ENCODE peak calls at places on chromosomes 6 and 20, in five cellular contexts. W is H9, A is IMR-90, G is H1, X is mesenchymal stem cell. P is an unnamed sample.

GRCh38 chr20:44721785-44722054 is 6.6 kb downstream of the CCN5 start:
- DNase-seq in W (no peak), A (no peak), G (no peak), X (no peak), P (no peak)

GRCh38 chr6:108091288-108091687 is 16.7 kb upstream of the OSTM1 start:
- DNase-seq in W (no peak), A (no peak), G (no peak), X (no peak), P (no peak)

GRCh38 chr6:143408787-143409162 is 41.7 kb downstream of the ADAT2 start:
- DNase-seq in W (no peak), A (no peak), G (no peak), X (no peak), P (no peak)

GRCh38 chr6:52573295-52573694 is 3.6 kb downstream of the TRAM2 start:
- DNase-seq in W (no peak), A (no peak), G (no peak), X (peak), P (peak)

GRCh38 chr6:20605061-20605460 is 70.8 kb downstream of the CDKAL1 start:
- DNase-seq in W (no peak), A (no peak), G (no peak), X (no peak), P (no peak)

GRCh38 chr6:128305228-128305627 is 215.2 kb downstream of the PTPRK start:
- DNase-seq in W (no peak), A (peak), G (no peak), X (peak), P (no peak)

GRCh38 chr6:28756555-28756918 is 167.2 kb downstream of the TRIM27 start:
- DNase-seq in W (no peak), A (no peak), G (no peak), X (no peak), P (no peak)

GRCh38 chr20:20603339-20603990 is 109.0 kb downstream of the RALGAPA2 start:
- DNase-seq in W (no peak), A (no peak), G (no peak), X (no peak), P (no peak)

GRCh38 chr6:69820438-69820837 is 23.6 kb upstream of the LMBRD1 start:
- DNase-seq in W (no peak), A (no peak), G (no peak), X (no peak), P (no peak)

GRCh38 chr20:8019178-8019997 is at the start of gene TMX4:
- DNase-seq in W (peak), A (peak), G (peak), X (peak), P (peak)

GRCh38 chr20:50578061-50578777 is 68.0 kb downstream of the PTPN1 start:
- DNase-seq in W (no peak), A (no peak), G (no peak), X (no peak), P (no peak)

GRCh38 chr6:122428781-122429180 is 29.3 kb downstream of the HSF2 start:
- DNase-seq in W (no peak), A (no peak), G (no peak), X (no peak), P (no peak)

GRCh38 chr20:52004720-52005119 is 186.9 kb downstream of the ZFP64 start:
- DNase-seq in W (no peak), A (peak), G (no peak), X (peak), P (no peak)

GRCh38 chr6:7169296-7169721 is 61.5 kb downstream of the RREB1 start:
- DNase-seq in W (no peak), A (no peak), G (peak), X (no peak), P (no peak)

GRCh38 chr6:43669050-43669921 is 18.3 kb downstream of the MRPS18A start:
- DNase-seq in W (peak), A (peak), G (no peak), X (peak), P (no peak)

GRCh38 chr6:7176208-7176607 is 68.4 kb downstream of the RREB1 start:
- DNase-seq in W (peak), A (no peak), G (no peak), X (no peak), P (no peak)

GRCh38 chr6:36657942-36658544 is 20.5 kb upstream of the CDKN1A start:
- DNase-seq in W (no peak), A (peak), G (no peak), X (peak), P (no peak)

GRCh38 chr6:16305246-16305725 is 66.9 kb downstream of the GMPR start:
- DNase-seq in W (no peak), A (no peak), G (no peak), X (peak), P (no peak)

GRCh38 chr6:145199961-145200360 is 535.4 kb downstream of the EPM2A start:
- DNase-seq in W (no peak), A (peak), G (no peak), X (peak), P (no peak)

GRCh38 chr6:165991341-165991740 is 176.3 kb downstream of the TBXT start:
- DNase-seq in W (no peak), A (no peak), G (no peak), X (no peak), P (no peak)

GRCh38 chr20:58021481-58021880 is 207.0 kb downstream of the ANKRD60 start:
- DNase-seq in W (peak), A (no peak), G (peak), X (no peak), P (no peak)

GRCh38 chr6:136956590-136957573 is 34.8 kb downstream of the SLC35D3 start:
- DNase-seq in W (peak), A (no peak), G (peak), X (peak), P (peak)

GRCh38 chr6:168045141-168045691 is 33.8 kb downstream of the FRMD1 start:
- DNase-seq in W (peak), A (no peak), G (no peak), X (no peak), P (no peak)

GRCh38 chr6:73665686-73666319 is 12.0 kb upstream of the SLC17A5 start:
- DNase-seq in W (no peak), A (peak), G (no peak), X (peak), P (no peak)

GRCh38 chr6:139330841-139331500 is 39.2 kb upstream of the TXLNB start:
- DNase-seq in W (no peak), A (peak), G (no peak), X (no peak), P (no peak)

GRCh38 chr6:169096326-169096882 is 157.2 kb downstream of the THBS2 start:
- DNase-seq in W (no peak), A (no peak), G (no peak), X (no peak), P (no peak)

GRCh38 chr6:96227135-96227534 is 211.4 kb downstream of the FUT9 start:
- DNase-seq in W (no peak), A (no peak), G (no peak), X (no peak), P (no peak)

GRCh38 chr6:127051571-127052260 is 66.8 kb upstream of the RSPO3 start:
- DNase-seq in W (no peak), A (peak), G (no peak), X (peak), P (no peak)

GRCh38 chr6:127058936-127059335 is 59.5 kb upstream of the RSPO3 start:
- DNase-seq in W (no peak), A (no peak), G (no peak), X (no peak), P (no peak)

GRCh38 chr6:127058027-127058426 is 60.4 kb upstream of the RSPO3 start:
- DNase-seq in W (no peak), A (peak), G (no peak), X (peak), P (no peak)

GRCh38 chr6:127053032-127053908 is 65.2 kb upstream of the RSPO3 start:
- DNase-seq in W (no peak), A (peak), G (no peak), X (peak), P (no peak)
- H2BK15ac ChIP-seq in W (no peak), A (peak), G (no peak), X (no peak), P (no peak)

DNA sequence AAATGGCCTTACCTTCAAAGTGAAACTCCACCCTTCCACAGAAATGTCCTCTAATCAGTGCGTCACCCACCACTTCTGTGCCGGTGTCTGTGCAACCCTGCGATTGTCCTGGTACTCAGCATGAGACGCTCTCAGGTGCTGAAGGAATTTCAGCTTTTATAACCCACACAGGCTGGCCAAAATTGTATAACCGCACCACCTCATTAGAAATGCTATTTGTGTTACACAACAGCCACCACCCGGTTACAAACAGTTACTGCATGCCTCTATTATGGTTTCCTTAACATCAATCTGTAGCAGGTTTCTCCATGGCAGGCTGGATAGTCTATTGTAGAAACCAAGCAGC is 51.5 kb downstream of the SLC23A2 start:
- DNase-seq in W (no peak), A (peak), G (no peak), X (peak), P (no peak)
- H3K27ac ChIP-seq in W (no peak), A (no peak), G (no peak), X (no peak), P (no peak)

GRCh38 chr6:11427827-11428245 is 109.7 kb upstream of the TMEM170B start:
- DNase-seq in W (no peak), A (peak), G (no peak), X (peak), P (no peak)
- H4K91ac ChIP-seq in W (no peak), A (peak), G (no peak), X (peak), P (no peak)

GRCh38 chr6:148836751-148837150 is 89.9 kb downstream of the UST start:
- DNase-seq in W (no peak), A (no peak), G (no peak), X (no peak), P (no peak)
- H2BK15ac ChIP-seq in W (no peak), A (no peak), G (no peak), X (no peak), P (no peak)

P was measured in neuronal stem cell.